ENCODE peak calls at places on chromosome X, in four cellular contexts. One of them, this sample, is unnamed. For H3K9me3, the result is how much of the 10 kb centered on the place peaks cover.

GRCh38 chrX:10769696-10770619 is 149.6 kb upstream of the MID1 start:
- DNase-seq in fibroblast of lung: peak
- DNase-seq in heart right ventricle: no peak
- DNase-seq in H9: no peak
- DNase-seq in this sample: no peak

GRCh38 chrX:9278475-9279270 is 186.2 kb upstream of the TBL1X start:
- DNase-seq in fibroblast of lung: peak
- DNase-seq in heart right ventricle: no peak
- DNase-seq in H9: no peak
- DNase-seq in this sample: no peak

GRCh38 chrX:124493984-124494383 is 147.6 kb downstream of the SH2D1A start:
- DNase-seq in fibroblast of lung: no peak
- DNase-seq in heart right ventricle: no peak
- DNase-seq in H9: no peak
- DNase-seq in this sample: no peak

GRCh38 chrX:9966775-9967408 is at the start of gene CLDN34:
- DNase-seq in fibroblast of lung: no peak
- DNase-seq in heart right ventricle: no peak
- DNase-seq in H9: no peak
- DNase-seq in this sample: no peak

GRCh38 chrX:1093112-1093511 is 119.3 kb downstream of the CRLF2 start:
- DNase-seq in fibroblast of lung: no peak
- DNase-seq in heart right ventricle: no peak
- DNase-seq in H9: no peak
- DNase-seq in this sample: peak

GRCh38 chrX:104137496-104137895 is 19.3 kb downstream of the SLC25A53 start:
- DNase-seq in fibroblast of lung: peak
- DNase-seq in heart right ventricle: no peak
- DNase-seq in H9: no peak
- DNase-seq in this sample: no peak

GRCh38 chrX:39195156-39195555 is 393.9 kb downstream of the MID1IP1 start:
- DNase-seq in fibroblast of lung: no peak
- DNase-seq in heart right ventricle: no peak
- DNase-seq in H9: peak
- DNase-seq in this sample: no peak

GRCh38 chrX:123424546-123424945 is 240.5 kb downstream of the GRIA3 start:
- DNase-seq in fibroblast of lung: peak
- DNase-seq in heart right ventricle: no peak
- DNase-seq in H9: no peak
- DNase-seq in this sample: no peak

GRCh38 chrX:13430136-13430827 is 110.4 kb upstream of the ATXN3L start:
- DNase-seq in fibroblast of lung: no peak
- DNase-seq in heart right ventricle: no peak
- DNase-seq in H9: no peak
- DNase-seq in this sample: no peak

GRCh38 chrX:70352473-70352872 is 62.6 kb downstream of the KIF4A start:
- DNase-seq in fibroblast of lung: no peak
- DNase-seq in heart right ventricle: no peak
- DNase-seq in H9: no peak
- DNase-seq in this sample: no peak

GRCh38 chrX:72048515-72049455 is 82.9 kb downstream of the RTL5 start:
- DNase-seq in fibroblast of lung: no peak
- DNase-seq in heart right ventricle: no peak
- DNase-seq in H9: no peak
- DNase-seq in this sample: no peak

GRCh38 chrX:134294548-134294947 is 57.6 kb downstream of the CCDC160 start:
- DNase-seq in fibroblast of lung: peak
- DNase-seq in heart right ventricle: no peak
- DNase-seq in H9: no peak
- DNase-seq in this sample: no peak

GRCh38 chrX:10677490-10677889 is 57.1 kb upstream of the MID1 start:
- DNase-seq in fibroblast of lung: peak
- DNase-seq in heart right ventricle: no peak
- DNase-seq in H9: no peak
- DNase-seq in this sample: peak

GRCh38 chrX:55919367-55920221 is 202.0 kb downstream of the RRAGB start:
- DNase-seq in fibroblast of lung: no peak
- DNase-seq in heart right ventricle: no peak
- DNase-seq in H9: peak
- DNase-seq in this sample: no peak

GRCh38 chrX:56728752-56729151 is 291 bp upstream of the NBDY start:
- DNase-seq in fibroblast of lung: peak
- DNase-seq in heart right ventricle: no peak
- DNase-seq in H9: no peak
- DNase-seq in this sample: no peak

DNA sequence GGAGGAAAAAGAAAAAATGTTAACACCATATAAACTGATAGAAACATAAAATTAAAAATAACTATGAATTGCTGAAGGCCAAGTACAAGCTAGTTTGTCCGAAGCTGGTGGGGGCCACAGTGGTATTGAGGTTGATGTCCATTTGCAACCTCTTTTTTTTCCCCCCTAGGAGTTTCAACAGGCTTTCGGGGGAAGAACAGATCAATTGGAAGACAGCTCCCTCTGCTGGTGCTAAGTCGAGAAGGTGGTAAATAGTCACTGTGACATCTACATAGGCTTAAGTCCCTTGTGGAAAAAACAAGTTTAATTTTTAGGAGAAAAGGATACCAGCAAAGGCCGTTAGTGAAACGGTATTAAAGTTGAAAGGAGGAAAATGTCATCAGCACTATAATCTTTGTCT is 115.7 kb upstream of the ZXDA start:
- DNase-seq in fibroblast of lung: peak
- DNase-seq in heart right ventricle: no peak
- DNase-seq in H9: no peak
- DNase-seq in this sample: no peak
- H3K9me3 ChIP-seq in fibroblast of lung: under half
- H3K9me3 ChIP-seq in heart right ventricle: under half
- H3K9me3 ChIP-seq in H9: under half
- H3K9me3 ChIP-seq in this sample: under half

GRCh38 chrX:153375571-153375970 is 25.6 kb downstream of the PNMA6E start:
- DNase-seq in fibroblast of lung: no peak
- DNase-seq in heart right ventricle: no peak
- DNase-seq in H9: no peak
- DNase-seq in this sample: no peak
- H3K9me3 ChIP-seq in fibroblast of lung: under half
- H3K9me3 ChIP-seq in heart right ventricle: under half
- H3K9me3 ChIP-seq in H9: under half
- H3K9me3 ChIP-seq in this sample: under half

GRCh38 chrX:84216406-84216805 is 28.4 kb upstream of the RPS6KA6 start:
- DNase-seq in fibroblast of lung: no peak
- DNase-seq in heart right ventricle: no peak
- DNase-seq in H9: no peak
- DNase-seq in this sample: no peak
- H3K9me3 ChIP-seq in fibroblast of lung: under half
- H3K9me3 ChIP-seq in heart right ventricle: under half
- H3K9me3 ChIP-seq in H9: under half
- H3K9me3 ChIP-seq in this sample: under half

GRCh38 chrX:145694048-145694447 is 123.6 kb upstream of the SLITRK2 start:
- DNase-seq in fibroblast of lung: no peak
- DNase-seq in heart right ventricle: no peak
- DNase-seq in H9: no peak
- DNase-seq in this sample: no peak
- H3K9me3 ChIP-seq in fibroblast of lung: under half
- H3K9me3 ChIP-seq in heart right ventricle: under half
- H3K9me3 ChIP-seq in H9: under half
- H3K9me3 ChIP-seq in this sample: under half

GRCh38 chrX:81729269-81729777 is 527.4 kb downstream of the SH3BGRL start:
- DNase-seq in fibroblast of lung: no peak
- DNase-seq in heart right ventricle: no peak
- DNase-seq in H9: no peak
- DNase-seq in this sample: no peak

GRCh38 chrX:81728622-81729021 is 526.7 kb downstream of the SH3BGRL start:
- DNase-seq in fibroblast of lung: no peak
- DNase-seq in heart right ventricle: no peak
- DNase-seq in H9: no peak
- DNase-seq in this sample: no peak
- H3K9me3 ChIP-seq in fibroblast of lung: under half
- H3K9me3 ChIP-seq in heart right ventricle: under half
- H3K9me3 ChIP-seq in H9: half or more
- H3K9me3 ChIP-seq in this sample: under half

DNA sequence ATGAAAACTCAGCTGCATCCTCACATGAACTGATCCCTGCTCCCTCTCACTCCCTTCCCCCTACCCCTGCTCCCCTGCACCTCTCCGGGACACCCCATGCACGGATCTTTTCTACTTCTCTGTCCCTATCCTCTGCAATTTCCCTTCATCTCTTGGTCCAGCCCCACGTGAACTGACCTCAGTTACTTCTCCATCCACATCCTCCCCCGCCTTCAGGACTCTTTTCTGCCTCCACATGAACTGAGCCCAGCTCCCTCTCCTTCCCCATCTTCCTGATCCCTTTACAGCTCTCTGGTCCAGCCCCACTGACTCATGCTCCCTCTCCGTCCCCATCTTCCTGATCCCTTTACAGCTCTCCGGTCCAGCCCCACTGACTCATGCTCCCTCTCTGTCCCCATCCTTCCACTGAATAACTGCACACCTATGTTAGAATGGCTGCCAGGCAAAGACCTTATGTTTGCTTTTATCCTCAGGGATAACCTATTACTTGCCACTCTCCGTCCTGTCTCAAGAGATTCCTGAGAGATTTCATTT is 5.6 kb downstream of the CETN2 start:
- DNase-seq in fibroblast of lung: no peak
- DNase-seq in heart right ventricle: no peak
- DNase-seq in H9: no peak
- DNase-seq in this sample: no peak
- H3K9me3 ChIP-seq in fibroblast of lung: under half
- H3K9me3 ChIP-seq in heart right ventricle: under half
- H3K9me3 ChIP-seq in H9: half or more
- H3K9me3 ChIP-seq in this sample: under half

GRCh38 chrX:44973420-44973932 is 100.5 kb downstream of the KDM6A start:
- DNase-seq in fibroblast of lung: no peak
- DNase-seq in heart right ventricle: no peak
- DNase-seq in H9: no peak
- DNase-seq in this sample: no peak

GRCh38 chrX:44972132-44972531 is 99.1 kb downstream of the KDM6A start:
- DNase-seq in fibroblast of lung: no peak
- DNase-seq in heart right ventricle: no peak
- DNase-seq in H9: no peak
- DNase-seq in this sample: no peak

GRCh38 chrX:44971674-44972073 is 98.7 kb downstream of the KDM6A start:
- DNase-seq in fibroblast of lung: no peak
- DNase-seq in heart right ventricle: no peak
- DNase-seq in H9: no peak
- DNase-seq in this sample: no peak

GRCh38 chrX:44967221-44967620 is 94.2 kb downstream of the KDM6A start:
- DNase-seq in fibroblast of lung: no peak
- DNase-seq in heart right ventricle: no peak
- DNase-seq in H9: no peak
- DNase-seq in this sample: no peak

GRCh38 chrX:44970709-44971108 is 97.7 kb downstream of the KDM6A start:
- DNase-seq in fibroblast of lung: no peak
- DNase-seq in heart right ventricle: no peak
- DNase-seq in H9: no peak
- DNase-seq in this sample: no peak
- H3K9me3 ChIP-seq in fibroblast of lung: under half
- H3K9me3 ChIP-seq in heart right ventricle: under half
- H3K9me3 ChIP-seq in H9: under half
- H3K9me3 ChIP-seq in this sample: under half

DNA sequence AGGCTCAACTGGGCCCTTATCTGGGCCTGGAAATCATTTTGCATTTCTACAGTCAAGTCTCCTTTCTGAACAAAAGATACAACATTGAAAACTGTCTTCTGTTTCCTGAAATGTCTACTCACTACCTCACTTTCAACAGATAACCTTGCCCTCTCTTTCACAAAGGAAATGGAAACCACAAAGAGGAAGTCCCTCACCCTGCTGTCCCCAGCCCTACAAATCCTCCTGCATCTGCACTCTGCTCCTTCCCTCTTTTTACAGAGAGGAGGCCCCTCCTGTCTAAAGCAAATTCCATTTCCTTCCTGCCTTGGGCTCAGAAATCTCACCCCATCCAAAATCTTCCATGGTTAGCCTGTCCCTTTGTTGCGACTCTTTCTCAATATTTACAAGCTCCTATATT is 24.8 kb upstream of the CYBB start:
- DNase-seq in fibroblast of lung: no peak
- DNase-seq in heart right ventricle: no peak
- DNase-seq in H9: no peak
- DNase-seq in this sample: no peak
- H3K9me3 ChIP-seq in fibroblast of lung: under half
- H3K9me3 ChIP-seq in heart right ventricle: under half
- H3K9me3 ChIP-seq in H9: under half
- H3K9me3 ChIP-seq in this sample: under half